ENCODE peak calls at places on chromosomes 1 and 21, in four cellular contexts. One of them, this sample, is unnamed.

GRCh38 chr1:14924012-14924452 is 229.5 kb upstream of the TMEM51 start:
- DNase-seq in choroid plexus epithelial cell: peak; percentile 78
- DNase-seq in sigmoid colon: peak; percentile 89
- DNase-seq in WTC11: peak; percentile 51
- DNase-seq in this sample: peak; percentile 89

GRCh38 chr21:21366277-21366676 is 368.1 kb downstream of the NCAM2 start:
- DNase-seq in choroid plexus epithelial cell: no peak
- DNase-seq in sigmoid colon: no peak
- DNase-seq in WTC11: no peak
- DNase-seq in this sample: no peak

GRCh38 chr1:66283583-66284041 is 250.3 kb upstream of the SGIP1 start:
- DNase-seq in choroid plexus epithelial cell: no peak
- DNase-seq in sigmoid colon: no peak
- DNase-seq in WTC11: no peak
- DNase-seq in this sample: peak; percentile 31

GRCh38 chr1:226663327-226663704 is 75.8 kb downstream of the ITPKB start:
- DNase-seq in choroid plexus epithelial cell: no peak
- DNase-seq in sigmoid colon: no peak
- DNase-seq in WTC11: no peak
- DNase-seq in this sample: no peak

GRCh38 chr1:1005774-1006304 is 5.9 kb upstream of the HES4 start:
- DNase-seq in choroid plexus epithelial cell: no peak
- DNase-seq in sigmoid colon: no peak
- DNase-seq in WTC11: no peak
- DNase-seq in this sample: no peak

GRCh38 chr1:3649342-3650247 is at the start of gene WRAP73:
- DNase-seq in choroid plexus epithelial cell: peak; percentile 93
- DNase-seq in sigmoid colon: peak; percentile 93
- DNase-seq in WTC11: peak; percentile 90
- DNase-seq in this sample: peak; percentile 98

GRCh38 chr1:24893431-24893830 is 36.6 kb downstream of the RUNX3 start:
- DNase-seq in choroid plexus epithelial cell: no peak
- DNase-seq in sigmoid colon: peak; percentile 22
- DNase-seq in WTC11: no peak
- DNase-seq in this sample: no peak

GRCh38 chr1:153617677-153618076 is 1.6 kb upstream of the S100A14 start:
- DNase-seq in choroid plexus epithelial cell: no peak
- DNase-seq in sigmoid colon: peak; percentile 90
- DNase-seq in WTC11: peak; percentile 62
- DNase-seq in this sample: peak; percentile 60

GRCh38 chr1:111592389-111593361 is 26.9 kb upstream of the RAP1A start:
- DNase-seq in choroid plexus epithelial cell: peak; percentile 69
- DNase-seq in sigmoid colon: peak; percentile 93
- DNase-seq in WTC11: peak; percentile 21
- DNase-seq in this sample: peak; percentile 58

GRCh38 chr1:208934933-208935332 is 648.6 kb upstream of the CAMK1G start:
- DNase-seq in choroid plexus epithelial cell: no peak
- DNase-seq in sigmoid colon: no peak
- DNase-seq in WTC11: no peak
- DNase-seq in this sample: no peak

GRCh38 chr1:50393522-50394120 is 29.6 kb downstream of the DMRTA2 start:
- DNase-seq in choroid plexus epithelial cell: no peak
- DNase-seq in sigmoid colon: no peak
- DNase-seq in WTC11: no peak
- DNase-seq in this sample: no peak

GRCh38 chr1:9028921-9029715 is 2.9 kb upstream of the SLC2A7 start:
- DNase-seq in choroid plexus epithelial cell: peak; percentile 17
- DNase-seq in sigmoid colon: peak; percentile 21
- DNase-seq in WTC11: no peak
- DNase-seq in this sample: no peak

GRCh38 chr1:205497351-205497750 is 7.1 kb upstream of the CDK18 start:
- DNase-seq in choroid plexus epithelial cell: no peak
- DNase-seq in sigmoid colon: no peak
- DNase-seq in WTC11: no peak
- DNase-seq in this sample: no peak

GRCh38 chr1:155706101-155706619 is 17.3 kb downstream of the DAP3 start:
- DNase-seq in choroid plexus epithelial cell: peak; percentile 71
- DNase-seq in sigmoid colon: no peak
- DNase-seq in WTC11: no peak
- DNase-seq in this sample: no peak

GRCh38 chr1:228647523-228648444 is 87.5 kb upstream of the RHOU start:
- DNase-seq in choroid plexus epithelial cell: peak; percentile 57
- DNase-seq in sigmoid colon: peak; percentile 68
- DNase-seq in WTC11: peak; percentile 58
- DNase-seq in this sample: no peak

DNA sequence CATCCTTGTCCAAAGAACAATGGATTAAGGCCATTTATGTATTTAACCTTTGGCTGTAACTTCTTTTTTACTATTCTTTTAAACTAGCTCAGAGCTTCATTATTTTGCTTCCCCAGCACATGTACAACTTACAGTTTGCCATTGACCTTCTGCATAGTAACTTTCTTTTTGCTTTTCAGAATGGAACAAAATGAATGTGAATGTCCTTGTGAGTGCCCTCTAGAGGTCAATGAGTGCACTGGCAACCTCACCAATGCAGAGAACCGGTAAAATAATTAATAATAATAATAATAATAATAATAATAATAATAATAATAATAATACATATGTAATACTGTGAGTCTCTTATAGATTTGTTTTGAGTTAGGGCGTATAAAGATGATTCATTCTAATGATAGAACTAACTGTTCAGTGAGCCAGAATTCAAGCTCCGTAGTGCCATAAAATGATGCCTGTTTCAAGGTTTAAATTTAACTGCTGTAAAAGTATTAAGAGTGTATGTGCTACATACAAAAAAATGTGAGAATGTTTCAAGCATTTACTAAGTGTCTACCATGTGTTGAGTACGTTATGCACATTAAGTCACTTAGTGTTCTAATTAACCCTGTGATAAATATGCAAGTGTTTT is 69.0 kb upstream of the RAVER2 start:
- DNase-seq in choroid plexus epithelial cell: peak; percentile 64
- DNase-seq in sigmoid colon: no peak
- DNase-seq in WTC11: no peak
- DNase-seq in this sample: peak; percentile 26
- TF ChIP-seq CTCF in choroid plexus epithelial cell: peak; percentile 76
- TF ChIP-seq CTCF in sigmoid colon: no peak
- TF ChIP-seq CTCF in WTC11: peak; percentile 64
- TF ChIP-seq CTCF in this sample: peak; percentile 65

GRCh38 chr1:150010388-150011115 is at the start of gene OTUD7B:
- DNase-seq in choroid plexus epithelial cell: peak; percentile 87
- DNase-seq in sigmoid colon: peak; percentile 94
- DNase-seq in WTC11: peak; percentile 86
- DNase-seq in this sample: peak; percentile 86
- TF ChIP-seq CTCF in choroid plexus epithelial cell: no peak
- TF ChIP-seq CTCF in sigmoid colon: no peak
- TF ChIP-seq CTCF in WTC11: no peak
- TF ChIP-seq CTCF in this sample: peak; percentile 16

DNA sequence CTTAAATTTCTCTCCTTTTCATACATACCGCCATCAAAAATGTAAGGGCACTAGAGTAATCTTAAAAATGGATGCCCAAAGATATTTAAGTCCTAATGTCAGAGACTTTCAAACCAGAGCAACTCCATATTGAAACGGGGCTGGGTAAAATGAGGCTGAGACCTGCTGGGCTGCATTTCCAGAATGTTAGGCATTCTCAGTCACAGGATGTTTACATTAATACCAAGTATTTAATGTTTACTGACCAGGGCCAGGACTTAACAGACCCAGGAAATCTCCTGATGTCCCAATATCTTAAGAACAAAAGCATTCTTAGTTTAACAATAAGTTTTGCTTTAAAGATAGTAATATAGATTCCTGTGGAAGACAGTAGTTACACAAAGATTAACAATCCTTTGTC is 563.9 kb upstream of the BEND5 start:
- DNase-seq in choroid plexus epithelial cell: no peak
- DNase-seq in sigmoid colon: no peak
- DNase-seq in WTC11: no peak
- DNase-seq in this sample: no peak
- TF ChIP-seq CTCF in choroid plexus epithelial cell: no peak
- TF ChIP-seq CTCF in sigmoid colon: no peak
- TF ChIP-seq CTCF in WTC11: no peak
- TF ChIP-seq CTCF in this sample: no peak

GRCh38 chr1:213244664-213245091 is 193.6 kb downstream of the RPS6KC1 start:
- DNase-seq in choroid plexus epithelial cell: peak; percentile 85
- DNase-seq in sigmoid colon: no peak
- DNase-seq in WTC11: no peak
- DNase-seq in this sample: peak; percentile 18
- TF ChIP-seq CTCF in choroid plexus epithelial cell: peak; percentile 70
- TF ChIP-seq CTCF in sigmoid colon: peak; percentile 47
- TF ChIP-seq CTCF in WTC11: peak; percentile 77
- TF ChIP-seq CTCF in this sample: peak; percentile 64

GRCh38 chr1:94855307-94855700 is 35.1 kb downstream of the SLC44A3 start:
- DNase-seq in choroid plexus epithelial cell: no peak
- DNase-seq in sigmoid colon: no peak
- DNase-seq in WTC11: no peak
- DNase-seq in this sample: no peak
- TF ChIP-seq CTCF in choroid plexus epithelial cell: no peak
- TF ChIP-seq CTCF in sigmoid colon: no peak
- TF ChIP-seq CTCF in WTC11: no peak
- TF ChIP-seq CTCF in this sample: no peak

GRCh38 chr1:12407050-12407961 is 177.5 kb downstream of the VPS13D start:
- DNase-seq in choroid plexus epithelial cell: peak; percentile 89
- DNase-seq in sigmoid colon: no peak
- DNase-seq in WTC11: no peak
- DNase-seq in this sample: peak; percentile 21
- TF ChIP-seq CTCF in choroid plexus epithelial cell: peak; percentile 63
- TF ChIP-seq CTCF in sigmoid colon: peak; percentile 27
- TF ChIP-seq CTCF in WTC11: no peak
- TF ChIP-seq CTCF in this sample: no peak

GRCh38 chr21:41974752-41975053 is 20.9 kb upstream of the C2CD2 start:
- DNase-seq in choroid plexus epithelial cell: no peak
- DNase-seq in sigmoid colon: no peak
- DNase-seq in WTC11: no peak
- DNase-seq in this sample: no peak

GRCh38 chr21:41972511-41973205 is 18.8 kb upstream of the C2CD2 start:
- DNase-seq in choroid plexus epithelial cell: no peak
- DNase-seq in sigmoid colon: no peak
- DNase-seq in WTC11: no peak
- DNase-seq in this sample: no peak

GRCh38 chr21:41973427-41973831 is 19.6 kb upstream of the C2CD2 start:
- DNase-seq in choroid plexus epithelial cell: no peak
- DNase-seq in sigmoid colon: no peak
- DNase-seq in WTC11: no peak
- DNase-seq in this sample: no peak

GRCh38 chr21:41975391-41976272 is 21.8 kb upstream of the C2CD2 start:
- DNase-seq in choroid plexus epithelial cell: no peak
- DNase-seq in sigmoid colon: no peak
- DNase-seq in WTC11: peak; percentile 36
- DNase-seq in this sample: peak; percentile 12

DNA sequence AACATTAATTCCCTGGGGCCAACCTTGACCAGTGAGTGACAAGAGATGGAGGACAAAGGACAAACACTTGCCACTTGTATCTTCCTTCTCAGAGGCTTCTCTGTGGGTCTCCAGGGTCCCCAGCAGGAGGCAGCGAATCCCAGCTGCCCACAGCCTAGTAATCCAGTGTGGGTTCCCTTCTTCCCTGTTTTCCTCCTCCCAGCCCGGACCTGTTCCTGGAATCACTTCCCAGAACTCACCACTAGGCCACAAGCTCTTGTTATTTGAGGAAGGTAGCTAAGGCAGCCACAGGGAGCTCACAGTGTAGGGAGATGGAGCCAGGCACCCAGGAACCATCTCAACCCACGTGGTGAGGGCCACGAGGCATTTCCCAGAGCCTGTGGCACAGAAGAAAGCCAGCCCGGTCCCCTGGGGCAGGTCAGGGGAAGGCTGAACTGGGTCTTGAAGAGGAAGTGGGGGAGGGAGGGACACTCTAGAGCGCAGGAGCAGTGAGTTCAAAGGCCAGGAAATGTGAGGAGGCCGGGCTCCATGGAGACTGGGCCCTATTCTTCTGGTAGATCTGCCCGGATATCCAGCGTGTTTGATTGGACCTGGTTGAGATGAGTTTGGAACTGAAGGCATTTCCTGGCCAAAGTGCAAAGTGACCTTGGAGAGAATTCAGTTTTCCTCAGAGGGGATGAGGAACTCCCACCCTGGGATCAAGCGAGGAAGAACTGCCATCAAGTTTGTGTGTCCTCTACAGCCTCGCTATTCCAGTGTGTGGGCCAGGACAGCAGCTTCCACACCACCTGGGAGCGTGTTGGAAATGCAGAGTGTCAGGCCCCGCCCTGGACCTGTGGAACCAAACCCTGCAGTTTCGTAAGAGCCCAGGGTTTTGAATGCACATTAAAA is 20.3 kb upstream of the C2CD2 start:
- DNase-seq in choroid plexus epithelial cell: no peak
- DNase-seq in sigmoid colon: no peak
- DNase-seq in WTC11: no peak
- DNase-seq in this sample: peak; percentile 44
- TF ChIP-seq CTCF in choroid plexus epithelial cell: peak; percentile 19
- TF ChIP-seq CTCF in sigmoid colon: no peak
- TF ChIP-seq CTCF in WTC11: no peak
- TF ChIP-seq CTCF in this sample: peak; percentile 31

GRCh38 chr1:32275424-32275823 is 16.5 kb upstream of the HDAC1 start:
- DNase-seq in choroid plexus epithelial cell: peak; percentile 45
- DNase-seq in sigmoid colon: no peak
- DNase-seq in WTC11: peak; percentile 41
- DNase-seq in this sample: no peak

GRCh38 chr1:32272557-32273388 is 19.1 kb upstream of the HDAC1 start:
- DNase-seq in choroid plexus epithelial cell: no peak
- DNase-seq in sigmoid colon: no peak
- DNase-seq in WTC11: no peak
- DNase-seq in this sample: no peak

GRCh38 chr1:32274646-32275340 is 17.1 kb upstream of the HDAC1 start:
- DNase-seq in choroid plexus epithelial cell: no peak
- DNase-seq in sigmoid colon: no peak
- DNase-seq in WTC11: peak; percentile 37
- DNase-seq in this sample: no peak

GRCh38 chr1:32276328-32276727 is 15.6 kb upstream of the HDAC1 start:
- DNase-seq in choroid plexus epithelial cell: no peak
- DNase-seq in sigmoid colon: no peak
- DNase-seq in WTC11: no peak
- DNase-seq in this sample: no peak

GRCh38 chr1:32273389-32274208 is 18.3 kb upstream of the HDAC1 start:
- DNase-seq in choroid plexus epithelial cell: no peak
- DNase-seq in sigmoid colon: no peak
- DNase-seq in WTC11: peak; percentile 79
- DNase-seq in this sample: peak; percentile 37
- TF ChIP-seq CTCF in choroid plexus epithelial cell: no peak
- TF ChIP-seq CTCF in sigmoid colon: no peak
- TF ChIP-seq CTCF in WTC11: no peak
- TF ChIP-seq CTCF in this sample: no peak

GRCh38 chr1:17440074-17440826 is 773 bp upstream of the RCC2 start:
- DNase-seq in choroid plexus epithelial cell: no peak
- DNase-seq in sigmoid colon: no peak
- DNase-seq in WTC11: no peak
- DNase-seq in this sample: peak; percentile 17
- TF ChIP-seq CTCF in choroid plexus epithelial cell: no peak
- TF ChIP-seq CTCF in sigmoid colon: no peak
- TF ChIP-seq CTCF in WTC11: no peak
- TF ChIP-seq CTCF in this sample: no peak